ENCODE peak calls at places on chromosomes 12 and 14, in nine cellular contexts. K is IMR-90, E is ovary, G is uterus, A is body of pancreas, X is sigmoid colon, R is K562, S is tibial nerve, P is stomach. L is an unnamed sample.

GRCh38 chr12:6183689-6184441 is 16.3 kb upstream of the CD9 start:
- DNase-seq in K (peak), E (no peak), G (no peak), A (peak), X (peak), R (no peak), S (no peak), P (peak), L (no peak)

GRCh38 chr12:122872815-122873361 is 23.0 kb downstream of the VPS37B start:
- DNase-seq in K (no peak), E (no peak), G (no peak), A (peak), X (peak), R (no peak), S (no peak), P (peak), L (no peak)

GRCh38 chr14:50823051-50823762 is 7.8 kb downstream of the NIN start:
- DNase-seq in K (no peak), E (no peak), G (no peak), A (no peak), X (no peak), R (no peak), S (no peak), P (no peak), L (no peak)

GRCh38 chr12:58925111-58925732 is 4.9 kb upstream of the LRIG3 start:
- DNase-seq in K (peak), E (no peak), G (no peak), A (peak), X (no peak), R (no peak), S (no peak), P (no peak), L (no peak)

GRCh38 chr14:54374117-54374884 is 22.5 kb upstream of the CDKN3 start:
- DNase-seq in K (peak), E (no peak), G (no peak), A (no peak), X (no peak), R (no peak), S (no peak), P (no peak), L (no peak)

GRCh38 chr12:106297681-106298080 is 4.9 kb upstream of the TCP11L2 start:
- DNase-seq in K (no peak), E (no peak), G (no peak), A (no peak), X (no peak), R (no peak), S (no peak), P (no peak), L (no peak)

GRCh38 chr14:94823556-94824341 is 53.8 kb upstream of the GSC start:
- DNase-seq in K (no peak), E (no peak), G (no peak), A (no peak), X (no peak), R (peak), S (no peak), P (no peak), L (no peak)

GRCh38 chr12:4104722-4105244 is 168.8 kb upstream of the CCND2 start:
- DNase-seq in K (no peak), E (no peak), G (no peak), A (no peak), X (no peak), R (no peak), S (no peak), P (no peak), L (no peak)

GRCh38 chr12:122067548-122067947 is 11.0 kb upstream of the MLXIP start:
- DNase-seq in K (no peak), E (no peak), G (no peak), A (no peak), X (no peak), R (no peak), S (no peak), P (no peak), L (no peak)

GRCh38 chr14:69959136-69959535 is 79.9 kb downstream of the SMOC1 start:
- DNase-seq in K (no peak), E (no peak), G (no peak), A (no peak), X (no peak), R (no peak), S (no peak), P (no peak), L (no peak)

GRCh38 chr14:59848671-59849070 is 21.9 kb downstream of the RTN1 start:
- DNase-seq in K (no peak), E (no peak), G (no peak), A (no peak), X (no peak), R (no peak), S (no peak), P (no peak), L (no peak)

GRCh38 chr12:7078163-7078562 is 14.1 kb downstream of the C1R start:
- DNase-seq in K (no peak), E (no peak), G (no peak), A (no peak), X (no peak), R (no peak), S (no peak), P (no peak), L (no peak)

GRCh38 chr12:96514328-96514727 is 25.0 kb downstream of the CFAP54 start:
- DNase-seq in K (peak), E (no peak), G (no peak), A (no peak), X (no peak), R (no peak), S (no peak), P (no peak), L (no peak)

GRCh38 chr12:12219664-12220063 is 47.2 kb downstream of the LRP6 start:
- DNase-seq in K (no peak), E (no peak), G (no peak), A (no peak), X (no peak), R (no peak), S (no peak), P (no peak), L (no peak)

GRCh38 chr12:31603546-31604009 is 12.6 kb upstream of the DENND5B start:
- DNase-seq in K (no peak), E (no peak), G (no peak), A (no peak), X (no peak), R (no peak), S (no peak), P (no peak), L (no peak)

GRCh38 chr12:100661300-100661951 is 87.9 kb downstream of the GAS2L3 start:
- DNase-seq in K (peak), E (no peak), G (no peak), A (no peak), X (no peak), R (no peak), S (no peak), P (no peak), L (no peak)

DNA sequence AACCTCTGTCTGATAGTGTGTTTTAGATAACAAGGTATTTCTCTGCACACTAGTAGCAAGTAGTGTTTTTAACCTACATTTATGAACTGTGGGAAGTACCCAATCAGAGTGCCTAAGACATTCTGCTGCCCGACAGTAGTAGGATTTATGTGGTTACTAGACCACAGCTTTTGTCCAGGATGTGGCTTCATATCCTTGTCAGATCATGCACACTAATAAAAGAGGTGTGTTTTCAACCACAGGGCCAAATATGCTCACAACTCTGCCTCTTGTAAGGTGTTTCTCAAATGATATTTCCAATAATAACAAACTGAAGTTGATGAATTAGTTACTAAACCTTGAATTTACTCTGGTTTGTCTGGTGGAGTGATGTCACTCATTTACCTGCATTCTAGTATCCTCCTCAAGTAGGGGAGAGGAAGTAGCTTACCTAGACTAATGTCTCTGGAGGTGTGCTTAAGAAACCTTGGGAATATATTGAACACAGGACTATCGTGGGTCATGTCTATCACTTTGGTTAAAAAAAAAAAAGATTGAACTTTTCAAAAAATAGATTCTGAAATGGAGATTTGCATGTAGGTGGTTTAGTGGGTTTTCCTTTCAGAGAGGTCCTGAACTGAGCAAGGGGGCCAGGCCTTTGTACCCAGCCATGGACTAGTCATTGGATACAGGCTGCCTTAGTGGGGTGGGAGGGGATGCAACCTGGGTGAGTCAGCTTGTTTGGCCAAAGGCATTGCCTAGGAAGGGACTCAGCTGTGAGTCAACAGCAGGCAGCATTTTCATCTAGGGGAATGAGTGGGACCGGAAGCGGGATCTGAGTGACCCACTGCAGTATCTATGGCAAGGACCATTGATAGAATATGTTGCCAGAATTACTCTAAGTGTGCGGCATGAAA is 14.1 kb downstream of the FBXW8 start:
- DNase-seq in K (peak), E (no peak), G (no peak), A (no peak), X (no peak), R (peak), S (no peak), P (no peak), L (no peak)
- TF ChIP-seq POLR2A in K (no peak), E (no peak), G (no peak), A (no peak), X (no peak), R (no peak), S (no peak), P (no peak), L (no peak)

DNA sequence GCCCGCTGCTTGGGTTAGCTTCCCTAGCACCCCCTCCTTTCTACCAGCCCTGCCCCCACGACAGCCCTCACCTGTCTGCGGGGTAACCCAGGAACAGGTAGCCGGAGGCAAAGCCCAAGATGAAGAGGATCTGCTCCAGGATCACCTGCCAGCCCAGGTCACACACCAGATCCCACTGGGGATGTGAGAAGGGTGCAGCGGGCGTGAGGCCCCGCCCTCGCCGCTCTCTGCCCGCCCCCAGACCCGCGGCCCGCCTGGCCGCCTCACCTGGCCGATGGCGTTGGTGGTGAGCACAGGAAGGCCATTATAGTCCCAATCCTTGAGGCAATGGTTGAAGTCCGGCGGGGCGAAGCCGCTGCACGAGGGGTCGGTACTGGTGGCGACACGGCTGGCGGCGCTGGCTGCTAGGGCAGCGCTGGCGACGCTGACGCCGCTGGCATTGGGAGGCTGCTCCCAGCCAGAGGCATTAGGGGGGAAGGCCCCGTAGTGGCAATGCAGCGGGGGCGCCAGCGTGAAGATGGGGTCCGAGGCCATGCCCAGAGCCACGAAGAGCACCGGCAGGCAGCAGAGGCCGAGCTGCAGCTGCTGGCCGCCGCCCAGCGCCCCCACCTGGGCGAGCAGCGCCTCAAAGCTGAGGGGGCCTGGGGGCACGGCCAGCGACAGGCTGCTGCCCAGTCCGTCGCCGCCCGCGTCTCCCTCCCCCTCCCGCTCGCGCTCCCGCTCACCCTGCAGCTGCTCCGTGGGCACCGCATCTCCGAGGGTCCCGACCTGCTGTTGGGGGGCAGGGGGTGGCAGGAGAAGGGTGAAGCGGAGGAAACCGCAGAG is 794 bp downstream of the SLC22A17 start:
- DNase-seq in K (no peak), E (no peak), G (no peak), A (peak), X (no peak), R (no peak), S (no peak), P (no peak), L (no peak)
- TF ChIP-seq CTCF in K (peak), E (no peak), G (no peak), A (no peak), X (no peak), R (no peak), S (no peak), P (no peak), L (no peak)

DNA sequence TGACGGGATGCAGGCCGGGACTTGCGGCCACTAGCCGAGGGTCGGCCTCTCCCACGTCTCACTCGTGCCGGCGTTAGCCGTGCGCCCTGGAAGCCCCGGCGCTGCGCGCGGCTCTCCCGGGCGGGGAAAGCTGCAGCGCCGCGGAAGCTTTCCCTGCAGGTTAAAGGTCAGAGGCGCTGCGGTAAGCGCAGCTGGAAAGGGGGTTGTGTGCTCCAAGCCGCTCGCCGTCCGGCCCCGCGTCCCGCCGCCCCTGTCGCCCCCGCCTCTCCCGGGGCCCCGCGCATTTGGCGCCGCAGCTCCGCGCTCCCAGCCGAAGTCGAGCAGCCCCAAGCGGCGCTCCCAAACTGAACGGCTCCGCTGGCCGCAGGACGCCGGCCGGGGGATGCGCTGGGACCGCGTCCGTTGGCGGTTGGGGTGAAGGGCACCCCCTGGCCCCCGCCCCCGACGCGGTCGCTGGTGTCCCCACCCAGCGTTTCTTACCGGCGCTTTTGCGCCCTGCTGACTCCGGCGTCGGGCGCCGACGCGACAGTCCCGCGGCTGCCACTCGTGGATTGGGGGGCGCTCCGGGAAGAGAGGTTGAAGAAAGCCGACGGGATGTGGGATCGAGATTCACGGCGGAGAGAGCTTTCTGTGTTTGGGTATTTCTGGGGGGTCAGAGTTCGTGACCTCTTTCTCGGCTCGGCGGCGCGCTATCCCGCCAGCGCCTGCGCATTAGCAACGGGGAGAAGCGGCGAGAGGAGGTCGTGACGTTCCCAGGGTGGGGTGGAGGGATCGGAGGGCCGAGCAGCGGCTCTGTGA is at the start of gene NR2C1:
- DNase-seq in K (peak), E (peak), G (peak), A (peak), X (peak), R (peak), S (peak), P (peak), L (peak)
- TF ChIP-seq POLR2A in K (peak), E (peak), G (no peak), A (peak), X (no peak), R (peak), S (peak), P (no peak), L (no peak)

DNA sequence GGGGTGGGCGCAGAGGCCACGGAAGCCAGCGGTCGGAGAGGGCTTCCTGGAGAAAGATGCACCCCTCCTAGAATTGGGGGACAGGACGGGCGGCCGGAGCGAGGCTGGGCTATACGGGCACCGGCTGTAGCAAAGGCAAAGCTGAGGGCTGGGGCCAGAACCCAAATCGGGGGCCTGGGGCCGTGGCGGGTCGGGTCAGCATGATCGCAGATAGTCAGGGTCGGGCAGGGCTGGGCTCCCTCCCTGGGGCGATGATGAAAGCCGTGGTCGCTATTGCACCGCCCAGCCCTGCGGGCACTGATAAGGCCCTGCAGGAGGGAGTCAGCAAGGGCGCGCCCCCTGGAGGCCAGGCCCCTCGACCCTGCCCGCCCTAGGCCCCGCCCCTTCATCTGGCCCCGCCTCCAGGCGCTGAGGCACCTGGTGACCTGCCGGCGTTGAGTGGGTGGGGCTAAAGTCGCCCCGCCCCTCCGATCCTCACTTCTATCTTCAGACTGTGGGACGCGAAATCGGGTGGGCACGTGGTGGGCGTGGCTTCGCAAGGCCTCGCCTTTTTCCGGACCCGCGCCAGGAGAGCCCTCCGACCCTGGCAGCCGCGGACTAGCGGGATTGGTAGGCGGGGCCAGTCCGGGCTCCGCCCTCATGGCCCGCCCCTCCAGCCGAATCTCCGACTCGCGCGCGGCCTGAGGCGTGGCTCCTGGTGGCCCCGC is 421 bp upstream of the SH2B3 start:
- DNase-seq in K (peak), E (peak), G (peak), A (peak), X (peak), R (peak), S (peak), P (peak), L (peak)
- TF ChIP-seq CTCF in K (peak), E (peak), G (peak), A (peak), X (peak), R (peak), S (peak), P (peak), L (peak)

GRCh38 chr14:80941241-80942157 is at the start of gene CEP128:
- DNase-seq in K (peak), E (peak), G (peak), A (peak), X (peak), R (peak), S (peak), P (peak), L (peak)
- TF ChIP-seq POLR2A in K (no peak), E (no peak), G (no peak), A (no peak), X (no peak), R (peak), S (no peak), P (no peak), L (no peak)

GRCh38 chr12:113996026-113996425 is 29.9 kb upstream of the RBM19 start:
- DNase-seq in K (no peak), E (no peak), G (no peak), A (no peak), X (no peak), R (no peak), S (no peak), P (no peak), L (no peak)
- TF ChIP-seq CTCF in K (no peak), E (no peak), G (no peak), A (no peak), X (no peak), R (no peak), S (no peak), P (no peak), L (no peak)

GRCh38 chr12:76084277-76085158 is at the start of gene NAP1L1:
- DNase-seq in K (peak), E (peak), G (peak), A (peak), X (peak), R (peak), S (peak), P (peak), L (peak)

GRCh38 chr12:76085159-76085868 is 829 bp upstream of the NAP1L1 start:
- DNase-seq in K (peak), E (no peak), G (no peak), A (no peak), X (no peak), R (no peak), S (no peak), P (no peak), L (no peak)

GRCh38 chr12:76083246-76083735 is 1.2 kb downstream of the NAP1L1 start:
- DNase-seq in K (no peak), E (no peak), G (no peak), A (no peak), X (no peak), R (no peak), S (no peak), P (no peak), L (no peak)

GRCh38 chr12:76081909-76082308 is 2.6 kb downstream of the NAP1L1 start:
- DNase-seq in K (no peak), E (no peak), G (no peak), A (no peak), X (no peak), R (no peak), S (no peak), P (no peak), L (no peak)

DNA sequence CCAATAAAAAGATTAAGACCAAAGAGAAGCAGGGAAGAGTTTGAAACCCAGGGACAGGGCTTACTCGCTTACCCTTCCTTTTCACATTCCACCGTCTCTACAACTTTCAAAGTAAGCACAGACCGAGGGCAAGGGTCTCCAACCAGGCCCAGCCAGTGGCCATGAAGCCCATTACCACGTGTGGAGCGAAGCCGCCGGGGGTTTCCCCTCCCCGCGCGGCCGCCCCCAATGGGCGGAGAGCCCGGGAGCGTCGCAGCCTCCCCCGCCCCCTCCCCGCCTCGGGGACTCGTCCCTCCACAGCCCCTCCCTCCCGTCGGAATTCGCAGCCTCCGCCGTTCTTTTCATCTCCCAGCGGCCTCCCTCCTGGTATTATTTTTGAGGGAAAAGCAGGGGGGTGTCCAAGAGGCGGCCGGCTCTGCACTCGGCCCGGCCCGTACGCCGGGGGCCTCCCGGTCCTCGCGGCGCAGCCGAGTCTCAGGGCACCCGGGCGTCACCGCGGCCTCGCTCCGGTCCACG is 666 bp downstream of the NAP1L1 start:
- DNase-seq in K (peak), E (peak), G (peak), A (peak), X (peak), R (peak), S (peak), P (peak), L (no peak)
- TF ChIP-seq POLR2A in K (no peak), E (no peak), G (no peak), A (no peak), X (no peak), R (no peak), S (no peak), P (no peak), L (no peak)

GRCh38 chr14:29016050-29016900 is 249.7 kb downstream of the FOXG1 start:
- DNase-seq in K (peak), E (no peak), G (no peak), A (peak), X (no peak), R (peak), S (no peak), P (no peak), L (no peak)
- TF ChIP-seq CTCF in K (peak), E (peak), G (no peak), A (peak), X (peak), R (peak), S (peak), P (no peak), L (no peak)